ENCODE peak calls at places on chromosomes 2 and 18, in eight cellular contexts. S is AML-193, R is brain microvascular endothelial cell, U is NCI-H510A, T is GDM1, X is NCI-H2081, N is choroid plexus epithelial cell, A is Peyer's patch. H is an unnamed sample.
A peak's percentile ranks its signal among the peaks of the same experiment; 100 is the strongest.

GRCh38 chr2:220068877-220069276 is 441.4 kb downstream of the SLC4A3 start:
- DNase-seq in R (no peak), S (no peak), T (no peak), U (no peak), X (no peak), N (no peak), A (no peak), H (no peak)

GRCh38 chr18:31241900-31242409 is 76.0 kb upstream of the DSG1 start:
- DNase-seq in X (no peak), A (peak; percentile 59), R (no peak), T (no peak), N (no peak), S (no peak), U (peak; percentile 10), H (no peak)

GRCh38 chr18:35189510-35189909 is 51.3 kb upstream of the ZNF397 start:
- DNase-seq in T (no peak), R (no peak), A (no peak), N (peak; percentile 23), U (no peak), S (no peak), X (no peak), H (no peak)

GRCh38 chr2:65722028-65722427 is 289.6 kb upstream of the SPRED2 start:
- DNase-seq in T (no peak), R (peak; percentile 16), U (peak; percentile 46), A (no peak), S (no peak), X (peak; percentile 1), N (peak; percentile 65), H (no peak)

GRCh38 chr18:45920367-45920766 is 46.8 kb downstream of the EPG5 start:
- DNase-seq in N (peak; percentile 72), U (peak; percentile 10), R (peak; percentile 30), S (no peak), X (peak; percentile 69), A (peak; percentile 74), T (no peak), H (no peak)

GRCh38 chr18:12028040-12028628 is 46.8 kb downstream of the IMPA2 start:
- DNase-seq in U (no peak), S (no peak), T (no peak), X (no peak), A (peak; percentile 27), R (no peak), N (no peak), H (peak; percentile 8)

GRCh38 chr2:72973566-72974435 is 56.5 kb downstream of the EMX1 start:
- DNase-seq in N (peak; percentile 73), T (peak; percentile 21), S (peak; percentile 46), X (peak; percentile 41), U (peak; percentile 66), A (peak; percentile 63), R (peak; percentile 40), H (peak; percentile 84)

GRCh38 chr18:55321268-55322175 is 266.5 kb downstream of the TCF4 start:
- DNase-seq in U (peak; percentile 67), N (peak; percentile 97), T (no peak), A (peak; percentile 94), S (no peak), R (peak; percentile 91), X (peak; percentile 83), H (peak; percentile 49)